ENCODE peak calls at places on chromosomes 13 and 19, in nine cellular contexts. E is ascending aorta; U is stimulated activated CD4-positive, alpha-beta T cell treated with anti-CD3 and anti-CD28 coated beads, Interleukin-1b, Interleukin-23, amount 100 ng/mL, for 1 hour; O is central memory CD4-positive, alpha-beta T cell; I is GM23338; J is H1; B is activated CD8-positive, alpha-beta memory T cell treated with anti-CD3 and anti-CD28 coated beads for 4 hours; W is GOT3; P is GDM1. A is an unnamed sample.

GRCh38 chr19:16001481-16002312 is 52.9 kb downstream of the OR10H4 start:
- DNase-seq in E (peak; percentile 64), U (no peak), O (peak; percentile 23), I (no peak), J (no peak), B (peak; percentile 10), W (no peak), P (no peak), A (no peak)

GRCh38 chr13:43915451-43915850 is 35.7 kb downstream of the LACC1 start:
- DNase-seq in E (no peak), U (no peak), O (no peak), I (no peak), J (no peak), B (no peak), W (no peak), P (no peak), A (no peak)

GRCh38 chr13:49645451-49645850 is 17.1 kb downstream of the ARL11 start:
- DNase-seq in E (no peak), U (no peak), O (no peak), I (no peak), J (no peak), B (no peak), W (no peak), P (no peak), A (no peak)

GRCh38 chr19:40596608-40597328 is 4.4 kb upstream of the LTBP4 start:
- DNase-seq in E (peak; percentile 86), U (no peak), O (no peak), I (peak; percentile 80), J (peak; percentile 85), B (no peak), W (no peak), P (no peak), A (peak; percentile 94)

GRCh38 chr19:55456347-55456746 is 5.1 kb downstream of the ISOC2 start:
- DNase-seq in E (no peak), U (no peak), O (no peak), I (no peak), J (no peak), B (no peak), W (no peak), P (no peak), A (no peak)

GRCh38 chr19:45526143-45526542 is 18.9 kb downstream of the VASP start:
- DNase-seq in E (no peak), U (no peak), O (no peak), I (peak; percentile 97), J (peak; percentile 85), B (no peak), W (no peak), P (no peak), A (peak; percentile 95)

GRCh38 chr13:41916173-41916954 is 44.5 kb downstream of the VWA8 start:
- DNase-seq in E (no peak), U (no peak), O (peak; percentile 17), I (no peak), J (no peak), B (no peak), W (no peak), P (peak; percentile 34), A (no peak)

GRCh38 chr13:76829572-76830327 is 56.5 kb downstream of the KCTD12 start:
- DNase-seq in E (no peak), U (no peak), O (no peak), I (no peak), J (no peak), B (no peak), W (no peak), P (no peak), A (no peak)

GRCh38 chr13:74135306-74136088 is 1.3 kb upstream of the KLF12 start:
- DNase-seq in E (peak; percentile 84), U (no peak), O (peak; percentile 56), I (peak; percentile 89), J (peak; percentile 84), B (no peak), W (peak; percentile 37), P (no peak), A (peak; percentile 91)

GRCh38 chr13:48110930-48111721 is 16.2 kb upstream of the MED4 start:
- DNase-seq in E (no peak), U (no peak), O (no peak), I (no peak), J (no peak), B (no peak), W (no peak), P (no peak), A (no peak)

GRCh38 chr19:53503126-53503525 is 34.8 kb upstream of the ZNF331 start:
- DNase-seq in E (no peak), U (no peak), O (no peak), I (no peak), J (no peak), B (no peak), W (no peak), P (no peak), A (no peak)

GRCh38 chr19:39409886-39410619 is 2.4 kb upstream of the PLEKHG2 start:
- DNase-seq in E (peak; percentile 90), U (peak; percentile 66), O (peak; percentile 81), I (peak; percentile 62), J (peak; percentile 67), B (no peak), W (peak; percentile 24), P (peak; percentile 50), A (peak; percentile 86)

GRCh38 chr19:39413903-39414608 is 1.6 kb downstream of the PLEKHG2 start:
- DNase-seq in E (peak; percentile 84), U (no peak), O (no peak), I (peak; percentile 49), J (peak; percentile 74), B (no peak), W (no peak), P (no peak), A (peak; percentile 75)

GRCh38 chr13:20121154-20121515 is 39.7 kb downstream of the GJA3 start:
- DNase-seq in E (no peak), U (no peak), O (no peak), I (no peak), J (no peak), B (no peak), W (no peak), P (peak; percentile 23), A (no peak)

GRCh38 chr13:110442946-110443632 is 118.4 kb downstream of the RAB20 start:
- DNase-seq in E (peak; percentile 56), U (no peak), O (no peak), I (no peak), J (no peak), B (no peak), W (no peak), P (no peak), A (no peak)

GRCh38 chr13:23212621-23213020 is 31.8 kb downstream of the SGCG start:
- DNase-seq in E (no peak), U (no peak), O (no peak), I (peak; percentile 11), J (no peak), B (no peak), W (no peak), P (no peak), A (peak; percentile 10)

GRCh38 chr13:65468628-65469027 is 1761.5 kb downstream of the PCDH9 start:
- DNase-seq in E (no peak), U (no peak), O (no peak), I (no peak), J (no peak), B (no peak), W (no peak), P (no peak), A (no peak)

GRCh38 chr13:97223711-97224461 is 1.8 kb downstream of the MBNL2 start:
- DNase-seq in E (peak; percentile 87), U (no peak), O (peak; percentile 17), I (peak; percentile 67), J (peak; percentile 52), B (no peak), W (no peak), P (no peak), A (peak; percentile 24)

GRCh38 chr19:19538077-19538764 is at the start of gene CILP2:
- DNase-seq in E (no peak), U (no peak), O (peak; percentile 25), I (peak; percentile 89), J (peak; percentile 96), B (no peak), W (no peak), P (no peak), A (peak; percentile 99)

GRCh38 chr13:106132216-106132615 is 403.2 kb downstream of the EFNB2 start:
- DNase-seq in E (no peak), U (no peak), O (no peak), I (no peak), J (no peak), B (no peak), W (no peak), P (no peak), A (no peak)

GRCh38 chr19:56900573-56901097 is 60.1 kb upstream of the PEG3 start:
- DNase-seq in E (no peak), U (no peak), O (no peak), I (no peak), J (no peak), B (no peak), W (no peak), P (no peak), A (no peak)

GRCh38 chr19:2534374-2535050 is 58.6 kb downstream of the GADD45B start:
- DNase-seq in E (no peak), U (no peak), O (no peak), I (no peak), J (no peak), B (no peak), W (no peak), P (no peak), A (peak; percentile 19)

GRCh38 chr13:109780880-109781383 is 5.5 kb downstream of the IRS2 start:
- DNase-seq in E (no peak), U (no peak), O (no peak), I (no peak), J (no peak), B (no peak), W (no peak), P (no peak), A (no peak)

GRCh38 chr19:4186087-4186993 is 3.9 kb downstream of the ANKRD24 start:
- DNase-seq in E (peak; percentile 74), U (peak; percentile 57), O (peak; percentile 51), I (peak; percentile 96), J (peak; percentile 99), B (peak; percentile 51), W (peak; percentile 21), P (peak; percentile 56), A (peak; percentile 95)

GRCh38 chr19:18915639-18916038 is 3.5 kb downstream of the COPE start:
- DNase-seq in E (no peak), U (no peak), O (no peak), I (peak; percentile 72), J (peak; percentile 68), B (no peak), W (no peak), P (no peak), A (peak; percentile 90)

GRCh38 chr19:30118760-30119159 is 176.7 kb downstream of the URI1 start:
- DNase-seq in E (no peak), U (no peak), O (no peak), I (no peak), J (no peak), B (no peak), W (no peak), P (no peak), A (no peak)

GRCh38 chr19:14378890-14379289 is 2.4 kb upstream of the ADGRE5 start:
- DNase-seq in E (no peak), U (no peak), O (no peak), I (no peak), J (no peak), B (no peak), W (no peak), P (no peak), A (no peak)

GRCh38 chr19:40315812-40316475 is 30.8 kb upstream of the AKT2 start:
- DNase-seq in E (no peak), U (no peak), O (no peak), I (no peak), J (no peak), B (no peak), W (no peak), P (no peak), A (peak; percentile 46)